ENCODE peak calls at places on chromosomes 5 and 9, in ten cellular contexts. One of them, this sample, is unnamed. For H3K27me3, the result is how much of the 10 kb centered on the place peaks cover.

GRCh38 chr5:42840279-42840678 is 28.6 kb upstream of the SELENOP start:
- DNase-seq in CD8-positive, alpha-beta memory T cell: no peak
- DNase-seq in spleen: no peak
- DNase-seq in vagina: no peak
- DNase-seq in mammary epithelial cell: peak
- DNase-seq in CD4-positive, CD25-positive, alpha-beta regulatory T cell: no peak
- DNase-seq in body of pancreas: peak
- DNase-seq in GM23338: no peak
- DNase-seq in heart left ventricle: peak
- DNase-seq in fibroblast of lung: peak
- DNase-seq in this sample: no peak

GRCh38 chr5:156240414-156240813 is 86.5 kb upstream of the SGCD start:
- DNase-seq in mammary epithelial cell: no peak
- DNase-seq in CD4-positive, CD25-positive, alpha-beta regulatory T cell: no peak
- DNase-seq in body of pancreas: no peak
- DNase-seq in CD8-positive, alpha-beta memory T cell: no peak
- DNase-seq in GM23338: no peak
- DNase-seq in spleen: no peak
- DNase-seq in fibroblast of lung: no peak
- DNase-seq in heart left ventricle: no peak
- DNase-seq in vagina: no peak
- DNase-seq in this sample: no peak

GRCh38 chr5:92424785-92425426 is 1041.8 kb upstream of the ARRDC3 start:
- DNase-seq in mammary epithelial cell: no peak
- DNase-seq in CD8-positive, alpha-beta memory T cell: no peak
- DNase-seq in spleen: no peak
- DNase-seq in fibroblast of lung: no peak
- DNase-seq in vagina: no peak
- DNase-seq in CD4-positive, CD25-positive, alpha-beta regulatory T cell: no peak
- DNase-seq in heart left ventricle: no peak
- DNase-seq in body of pancreas: no peak
- DNase-seq in GM23338: no peak
- DNase-seq in this sample: no peak

GRCh38 chr9:114805670-114806551 is at the start of gene TNFSF15:
- DNase-seq in GM23338: peak
- DNase-seq in spleen: peak
- DNase-seq in CD4-positive, CD25-positive, alpha-beta regulatory T cell: no peak
- DNase-seq in mammary epithelial cell: peak
- DNase-seq in body of pancreas: peak
- DNase-seq in heart left ventricle: no peak
- DNase-seq in vagina: no peak
- DNase-seq in CD8-positive, alpha-beta memory T cell: no peak
- DNase-seq in fibroblast of lung: peak
- DNase-seq in this sample: no peak

GRCh38 chr9:68887232-68887631 is 126.7 kb downstream of the PRKACG start:
- DNase-seq in CD8-positive, alpha-beta memory T cell: no peak
- DNase-seq in heart left ventricle: no peak
- DNase-seq in vagina: no peak
- DNase-seq in spleen: no peak
- DNase-seq in body of pancreas: no peak
- DNase-seq in CD4-positive, CD25-positive, alpha-beta regulatory T cell: no peak
- DNase-seq in fibroblast of lung: no peak
- DNase-seq in GM23338: no peak
- DNase-seq in mammary epithelial cell: no peak
- DNase-seq in this sample: no peak

GRCh38 chr5:68237715-68238114 is 22.2 kb downstream of the PIK3R1 start:
- DNase-seq in mammary epithelial cell: no peak
- DNase-seq in fibroblast of lung: no peak
- DNase-seq in CD8-positive, alpha-beta memory T cell: no peak
- DNase-seq in CD4-positive, CD25-positive, alpha-beta regulatory T cell: no peak
- DNase-seq in GM23338: no peak
- DNase-seq in vagina: no peak
- DNase-seq in spleen: no peak
- DNase-seq in heart left ventricle: no peak
- DNase-seq in body of pancreas: no peak
- DNase-seq in this sample: no peak

GRCh38 chr9:13750061-13750460 is 470.6 kb upstream of the MPDZ start:
- DNase-seq in CD8-positive, alpha-beta memory T cell: no peak
- DNase-seq in vagina: no peak
- DNase-seq in mammary epithelial cell: peak
- DNase-seq in heart left ventricle: no peak
- DNase-seq in spleen: no peak
- DNase-seq in fibroblast of lung: peak
- DNase-seq in GM23338: no peak
- DNase-seq in body of pancreas: no peak
- DNase-seq in CD4-positive, CD25-positive, alpha-beta regulatory T cell: no peak
- DNase-seq in this sample: no peak

GRCh38 chr9:36063804-36064447 is 27.2 kb downstream of the RECK start:
- DNase-seq in body of pancreas: no peak
- DNase-seq in mammary epithelial cell: no peak
- DNase-seq in CD8-positive, alpha-beta memory T cell: no peak
- DNase-seq in fibroblast of lung: peak
- DNase-seq in vagina: no peak
- DNase-seq in CD4-positive, CD25-positive, alpha-beta regulatory T cell: no peak
- DNase-seq in heart left ventricle: no peak
- DNase-seq in spleen: no peak
- DNase-seq in GM23338: no peak
- DNase-seq in this sample: no peak

GRCh38 chr9:4223434-4223833 is 76.4 kb downstream of the GLIS3 start:
- DNase-seq in mammary epithelial cell: no peak
- DNase-seq in vagina: no peak
- DNase-seq in fibroblast of lung: no peak
- DNase-seq in GM23338: no peak
- DNase-seq in heart left ventricle: no peak
- DNase-seq in CD4-positive, CD25-positive, alpha-beta regulatory T cell: no peak
- DNase-seq in body of pancreas: no peak
- DNase-seq in spleen: no peak
- DNase-seq in CD8-positive, alpha-beta memory T cell: no peak
- DNase-seq in this sample: no peak

GRCh38 chr5:9932770-9933169 is 302.6 kb upstream of the TAS2R1 start:
- DNase-seq in fibroblast of lung: peak
- DNase-seq in vagina: no peak
- DNase-seq in heart left ventricle: no peak
- DNase-seq in GM23338: peak
- DNase-seq in CD8-positive, alpha-beta memory T cell: no peak
- DNase-seq in body of pancreas: no peak
- DNase-seq in spleen: no peak
- DNase-seq in CD4-positive, CD25-positive, alpha-beta regulatory T cell: no peak
- DNase-seq in mammary epithelial cell: peak
- DNase-seq in this sample: no peak

GRCh38 chr5:3092664-3093063 is 341.2 kb upstream of the IRX2 start:
- DNase-seq in GM23338: no peak
- DNase-seq in CD4-positive, CD25-positive, alpha-beta regulatory T cell: no peak
- DNase-seq in mammary epithelial cell: no peak
- DNase-seq in spleen: no peak
- DNase-seq in vagina: no peak
- DNase-seq in CD8-positive, alpha-beta memory T cell: no peak
- DNase-seq in body of pancreas: no peak
- DNase-seq in fibroblast of lung: no peak
- DNase-seq in heart left ventricle: peak
- DNase-seq in this sample: no peak

GRCh38 chr9:79665926-79666325 is 94.2 kb downstream of the TLE4 start:
- DNase-seq in mammary epithelial cell: peak
- DNase-seq in spleen: no peak
- DNase-seq in GM23338: no peak
- DNase-seq in body of pancreas: no peak
- DNase-seq in CD4-positive, CD25-positive, alpha-beta regulatory T cell: no peak
- DNase-seq in CD8-positive, alpha-beta memory T cell: no peak
- DNase-seq in heart left ventricle: no peak
- DNase-seq in vagina: no peak
- DNase-seq in fibroblast of lung: peak
- DNase-seq in this sample: no peak

GRCh38 chr5:61916621-61917620 is 389.1 kb upstream of the KIF2A start:
- DNase-seq in GM23338: no peak
- DNase-seq in CD4-positive, CD25-positive, alpha-beta regulatory T cell: no peak
- DNase-seq in CD8-positive, alpha-beta memory T cell: no peak
- DNase-seq in vagina: no peak
- DNase-seq in mammary epithelial cell: peak
- DNase-seq in body of pancreas: no peak
- DNase-seq in spleen: no peak
- DNase-seq in heart left ventricle: no peak
- DNase-seq in fibroblast of lung: peak
- DNase-seq in this sample: no peak

GRCh38 chr5:3517331-3517730 is 78.3 kb upstream of the IRX1 start:
- DNase-seq in vagina: no peak
- DNase-seq in fibroblast of lung: no peak
- DNase-seq in spleen: no peak
- DNase-seq in mammary epithelial cell: no peak
- DNase-seq in CD4-positive, CD25-positive, alpha-beta regulatory T cell: no peak
- DNase-seq in GM23338: peak
- DNase-seq in heart left ventricle: no peak
- DNase-seq in body of pancreas: no peak
- DNase-seq in CD8-positive, alpha-beta memory T cell: no peak
- DNase-seq in this sample: no peak

GRCh38 chr5:65548281-65548680 is 14.7 kb downstream of the CENPK start:
- DNase-seq in CD8-positive, alpha-beta memory T cell: no peak
- DNase-seq in mammary epithelial cell: no peak
- DNase-seq in fibroblast of lung: no peak
- DNase-seq in vagina: no peak
- DNase-seq in spleen: no peak
- DNase-seq in GM23338: no peak
- DNase-seq in body of pancreas: no peak
- DNase-seq in heart left ventricle: no peak
- DNase-seq in CD4-positive, CD25-positive, alpha-beta regulatory T cell: no peak
- DNase-seq in this sample: no peak

GRCh38 chr9:132288956-132289355 is 65.8 kb downstream of the SETX start:
- DNase-seq in heart left ventricle: no peak
- DNase-seq in CD4-positive, CD25-positive, alpha-beta regulatory T cell: no peak
- DNase-seq in CD8-positive, alpha-beta memory T cell: no peak
- DNase-seq in spleen: no peak
- DNase-seq in fibroblast of lung: peak
- DNase-seq in body of pancreas: no peak
- DNase-seq in GM23338: no peak
- DNase-seq in vagina: no peak
- DNase-seq in mammary epithelial cell: no peak
- DNase-seq in this sample: no peak

GRCh38 chr9:70297141-70297540 is 38.4 kb downstream of the SMC5 start:
- DNase-seq in vagina: no peak
- DNase-seq in GM23338: no peak
- DNase-seq in CD8-positive, alpha-beta memory T cell: no peak
- DNase-seq in heart left ventricle: no peak
- DNase-seq in body of pancreas: no peak
- DNase-seq in mammary epithelial cell: no peak
- DNase-seq in CD4-positive, CD25-positive, alpha-beta regulatory T cell: no peak
- DNase-seq in spleen: no peak
- DNase-seq in fibroblast of lung: peak
- DNase-seq in this sample: no peak

GRCh38 chr9:114366334-114367128 is 21.3 kb downstream of the AKNA start:
- DNase-seq in spleen: no peak
- DNase-seq in heart left ventricle: no peak
- DNase-seq in CD4-positive, CD25-positive, alpha-beta regulatory T cell: no peak
- DNase-seq in mammary epithelial cell: peak
- DNase-seq in GM23338: no peak
- DNase-seq in vagina: no peak
- DNase-seq in CD8-positive, alpha-beta memory T cell: peak
- DNase-seq in body of pancreas: no peak
- DNase-seq in fibroblast of lung: peak
- DNase-seq in this sample: peak

GRCh38 chr5:123089572-123089970 is 530 bp downstream of the PRDM6 start:
- DNase-seq in heart left ventricle: no peak
- DNase-seq in CD8-positive, alpha-beta memory T cell: no peak
- DNase-seq in fibroblast of lung: peak
- DNase-seq in spleen: no peak
- DNase-seq in vagina: no peak
- DNase-seq in mammary epithelial cell: peak
- DNase-seq in CD4-positive, CD25-positive, alpha-beta regulatory T cell: no peak
- DNase-seq in body of pancreas: no peak
- DNase-seq in GM23338: peak
- DNase-seq in this sample: no peak
- H3K27me3 ChIP-seq in heart left ventricle: half or more
- H3K27me3 ChIP-seq in CD8-positive, alpha-beta memory T cell: under half
- H3K27me3 ChIP-seq in fibroblast of lung: under half
- H3K27me3 ChIP-seq in spleen: half or more
- H3K27me3 ChIP-seq in vagina: under half
- H3K27me3 ChIP-seq in mammary epithelial cell: half or more
- H3K27me3 ChIP-seq in CD4-positive, CD25-positive, alpha-beta regulatory T cell: under half
- H3K27me3 ChIP-seq in body of pancreas: under half
- H3K27me3 ChIP-seq in GM23338: half or more
- H3K27me3 ChIP-seq in this sample: under half

DNA sequence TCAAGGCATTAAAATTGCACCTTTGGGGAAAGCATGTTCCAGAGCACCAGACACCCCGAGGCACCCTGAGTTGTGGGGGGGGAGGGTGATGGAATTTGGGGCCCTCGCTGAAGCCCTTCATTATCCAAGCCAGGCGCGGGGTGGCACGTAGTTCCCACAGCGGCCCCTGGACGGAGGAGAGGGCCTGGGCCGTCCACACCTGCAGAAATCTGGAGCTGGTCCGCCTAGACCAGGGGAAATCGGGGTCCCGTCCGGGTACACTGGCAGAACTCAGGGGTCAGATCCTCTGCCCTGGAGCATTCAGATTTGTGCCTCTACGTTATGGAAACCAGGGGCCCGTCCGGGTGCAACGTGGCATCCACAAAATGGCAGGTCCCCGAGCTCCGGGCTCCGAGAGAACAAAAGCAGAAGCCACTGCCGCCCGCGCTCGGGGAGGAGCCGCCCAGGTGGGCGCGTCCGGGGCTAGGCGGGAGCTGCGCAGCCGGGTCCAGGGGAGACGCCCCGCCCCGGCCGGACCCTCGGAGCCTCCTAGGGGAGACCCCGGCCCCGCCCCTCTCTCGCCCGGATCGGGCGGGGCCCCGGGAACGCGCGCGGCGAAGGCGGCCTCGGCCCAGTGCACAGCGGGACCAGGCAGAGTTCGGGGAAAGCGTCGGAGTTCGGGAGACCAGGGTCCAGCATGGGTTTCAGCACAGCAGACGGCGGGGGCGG is at the start of gene PLEKHG4B:
- DNase-seq in body of pancreas: no peak
- DNase-seq in GM23338: peak
- DNase-seq in CD8-positive, alpha-beta memory T cell: no peak
- DNase-seq in mammary epithelial cell: no peak
- DNase-seq in spleen: peak
- DNase-seq in CD4-positive, CD25-positive, alpha-beta regulatory T cell: no peak
- DNase-seq in vagina: peak
- DNase-seq in heart left ventricle: no peak
- DNase-seq in fibroblast of lung: peak
- DNase-seq in this sample: no peak
- H3K4me3 ChIP-seq in body of pancreas: no peak
- H3K4me3 ChIP-seq in GM23338: peak
- H3K4me3 ChIP-seq in CD8-positive, alpha-beta memory T cell: no peak
- H3K4me3 ChIP-seq in mammary epithelial cell: peak
- H3K4me3 ChIP-seq in spleen: peak
- H3K4me3 ChIP-seq in CD4-positive, CD25-positive, alpha-beta regulatory T cell: no peak
- H3K4me3 ChIP-seq in vagina: peak
- H3K4me3 ChIP-seq in heart left ventricle: peak
- H3K4me3 ChIP-seq in fibroblast of lung: no peak
- H3K4me3 ChIP-seq in this sample: no peak

GRCh38 chr9:97045300-97045699 is 6.4 kb upstream of the CTSV start:
- DNase-seq in heart left ventricle: no peak
- DNase-seq in body of pancreas: no peak
- DNase-seq in fibroblast of lung: no peak
- DNase-seq in mammary epithelial cell: no peak
- DNase-seq in vagina: no peak
- DNase-seq in CD8-positive, alpha-beta memory T cell: no peak
- DNase-seq in spleen: no peak
- DNase-seq in CD4-positive, CD25-positive, alpha-beta regulatory T cell: no peak
- DNase-seq in GM23338: peak
- DNase-seq in this sample: no peak
- H3K27me3 ChIP-seq in heart left ventricle: under half
- H3K27me3 ChIP-seq in body of pancreas: under half
- H3K27me3 ChIP-seq in fibroblast of lung: under half
- H3K27me3 ChIP-seq in mammary epithelial cell: under half
- H3K27me3 ChIP-seq in vagina: under half
- H3K27me3 ChIP-seq in CD8-positive, alpha-beta memory T cell: under half
- H3K27me3 ChIP-seq in spleen: under half
- H3K27me3 ChIP-seq in CD4-positive, CD25-positive, alpha-beta regulatory T cell: under half
- H3K27me3 ChIP-seq in GM23338: under half
- H3K27me3 ChIP-seq in this sample: under half

GRCh38 chr5:15722305-15722704 is 222.3 kb downstream of the FBXL7 start:
- DNase-seq in vagina: no peak
- DNase-seq in mammary epithelial cell: no peak
- DNase-seq in GM23338: no peak
- DNase-seq in CD8-positive, alpha-beta memory T cell: no peak
- DNase-seq in fibroblast of lung: peak
- DNase-seq in body of pancreas: no peak
- DNase-seq in CD4-positive, CD25-positive, alpha-beta regulatory T cell: no peak
- DNase-seq in heart left ventricle: no peak
- DNase-seq in spleen: no peak
- DNase-seq in this sample: no peak
- H3K4me3 ChIP-seq in vagina: no peak
- H3K4me3 ChIP-seq in mammary epithelial cell: no peak
- H3K4me3 ChIP-seq in GM23338: no peak
- H3K4me3 ChIP-seq in CD8-positive, alpha-beta memory T cell: no peak
- H3K4me3 ChIP-seq in fibroblast of lung: no peak
- H3K4me3 ChIP-seq in body of pancreas: no peak
- H3K4me3 ChIP-seq in CD4-positive, CD25-positive, alpha-beta regulatory T cell: no peak
- H3K4me3 ChIP-seq in heart left ventricle: no peak
- H3K4me3 ChIP-seq in spleen: no peak
- H3K4me3 ChIP-seq in this sample: no peak